ENCODE peak calls at places on chromosomes 11 and 22, in five cellular contexts. E, W, V, L and K are unnamed samples. For H3K4me1, the result is how much of the 10 kb centered on the place peaks cover.

GRCh38 chr11:48125866-48126265 is 90.7 kb upstream of the OR4B1 start:
- DNase-seq in W (no peak), E (no peak), L (no peak), V (no peak), K (no peak)

GRCh38 chr11:26675233-26675928 is 46.5 kb downstream of the SLC5A12 start:
- DNase-seq in V (no peak), W (no peak), L (no peak), E (no peak), K (no peak)

GRCh38 chr11:68090706-68091105 is 30.5 kb downstream of the CHKA start:
- DNase-seq in E (peak), V (no peak), L (peak), W (peak), K (no peak)

GRCh38 chr11:13354335-13354734 is 76.7 kb downstream of the BMAL1 start:
- DNase-seq in L (no peak), E (no peak), W (no peak), V (no peak), K (no peak)

GRCh38 chr22:36846271-36846670 is 14.5 kb upstream of the NCF4 start:
- DNase-seq in L (no peak), V (no peak), W (no peak), E (no peak), K (no peak)

GRCh38 chr22:23772315-23773246 is at the start of gene MMP11:
- DNase-seq in V (peak), E (peak), L (peak), W (no peak), K (peak)

GRCh38 chr11:128499613-128500213 is 87.6 kb downstream of the ETS1 start:
- DNase-seq in V (no peak), W (no peak), E (no peak), L (no peak), K (no peak)

GRCh38 chr11:134576721-134577171 is 164.7 kb upstream of the B3GAT1 start:
- DNase-seq in V (no peak), W (no peak), E (no peak), L (no peak), K (no peak)

GRCh38 chr11:45820211-45820857 is 15.4 kb downstream of the SLC35C1 start:
- DNase-seq in E (no peak), V (no peak), W (no peak), L (no peak), K (no peak)

GRCh38 chr11:15223318-15223717 is 108.6 kb downstream of the INSC start:
- DNase-seq in V (no peak), W (no peak), E (no peak), L (no peak), K (no peak)

GRCh38 chr11:117185739-117186430 is 7.3 kb downstream of the SIDT2 start:
- DNase-seq in V (no peak), W (no peak), E (peak), L (no peak), K (no peak)

GRCh38 chr11:120575461-120575860 is 63.9 kb downstream of the GRIK4 start:
- DNase-seq in W (no peak), V (no peak), L (no peak), E (no peak), K (no peak)

GRCh38 chr11:117381481-117381880 is 53.8 kb downstream of the CEP164 start:
- DNase-seq in L (no peak), V (no peak), W (no peak), E (no peak), K (no peak)

GRCh38 chr11:35523351-35523768 is 2.1 kb downstream of the PAMR1 start:
- DNase-seq in V (no peak), E (no peak), W (no peak), L (no peak), K (no peak)

GRCh38 chr11:38562562-38562961 is 1964.5 kb upstream of the RAG2 start:
- DNase-seq in L (no peak), W (no peak), E (no peak), V (no peak), K (no peak)

GRCh38 chr11:129313588-129314288 is 61.9 kb upstream of the BARX2 start:
- DNase-seq in E (no peak), L (no peak), W (no peak), V (no peak), K (no peak)

GRCh38 chr11:87778341-87778740 is 396.9 kb downstream of the RAB38 start:
- DNase-seq in W (no peak), L (no peak), E (no peak), V (no peak), K (no peak)

GRCh38 chr22:49915610-49916009 is 2.6 kb downstream of the ALG12 start:
- DNase-seq in E (no peak), W (no peak), L (no peak), V (no peak), K (no peak)

GRCh38 chr11:64306876-64307622 is 1.7 kb downstream of the ESRRA start:
- DNase-seq in W (no peak), E (no peak), V (no peak), L (no peak), K (no peak)

GRCh38 chr11:116073854-116074837 is 569.9 kb upstream of the CADM1 start:
- DNase-seq in V (peak), W (no peak), L (no peak), E (no peak), K (no peak)

GRCh38 chr11:69449320-69450063 is 32.0 kb upstream of the LINC01488 start:
- DNase-seq in L (no peak), W (no peak), E (peak), V (peak), K (peak)

GRCh38 chr22:24523873-24524272 is 28.7 kb downstream of the UPB1 start:
- DNase-seq in E (no peak), L (no peak), V (no peak), W (no peak), K (no peak)

GRCh38 chr22:18121436-18122253 is 11.0 kb downstream of the TUBA8 start:
- DNase-seq in L (no peak), W (no peak), V (no peak), E (no peak), K (no peak)

GRCh38 chr11:972812-973211 is 47.1 kb downstream of the AP2A2 start:
- DNase-seq in W (no peak), L (no peak), V (no peak), E (no peak), K (no peak)

GRCh38 chr22:38018938-38019827 is 34.8 kb upstream of the SOX10 start:
- DNase-seq in V (no peak), L (no peak), E (no peak), W (no peak), K (no peak)

GRCh38 chr11:72688929-72689328 is 14.7 kb upstream of the PDE2A start:
- DNase-seq in E (no peak), W (no peak), L (no peak), V (no peak), K (no peak)

GRCh38 chr11:76234704-76235232 is 28.5 kb upstream of the WNT11 start:
- DNase-seq in V (no peak), E (no peak), L (no peak), W (no peak), K (no peak)

GRCh38 chr11:125460275-125460674 is 35.8 kb downstream of the FEZ1 start:
- DNase-seq in L (no peak), E (no peak), W (no peak), V (no peak), K (no peak)

GRCh38 chr11:46273511-46274205 is 3.8 kb upstream of the CREB3L1 start:
- DNase-seq in V (no peak), W (no peak), L (no peak), E (no peak), K (no peak)

GRCh38 chr11:114321621-114322257 is 25.5 kb downstream of the NNMT start:
- DNase-seq in V (no peak), E (no peak), W (no peak), L (no peak), K (no peak)

GRCh38 chr22:47693606-47694005 is 931.2 kb downstream of the TBC1D22A start:
- DNase-seq in W (no peak), L (no peak), E (peak), V (no peak), K (no peak)

GRCh38 chr22:19554834-19555404 is 30.7 kb upstream of the CLDN5 start:
- DNase-seq in E (peak), L (no peak), W (no peak), V (no peak), K (no peak)

GRCh38 chr11:23205156-23205871 is 345.0 kb upstream of the CCDC179 start:
- DNase-seq in W (no peak), V (no peak), L (no peak), E (no peak), K (no peak)

GRCh38 chr22:40898850-40899357 is 37.0 kb upstream of the DNAJB7 start:
- DNase-seq in L (no peak), V (no peak), E (no peak), W (no peak), K (peak)

GRCh38 chr11:12901874-12902481 is 107.1 kb upstream of the RASSF10 start:
- DNase-seq in E (no peak), V (no peak), W (no peak), L (no peak), K (no peak)

GRCh38 chr22:42026705-42027104 is 28.1 kb downstream of the WBP2NL start:
- DNase-seq in E (no peak), V (no peak), L (no peak), W (no peak), K (no peak)

GRCh38 chr22:22698263-22698750 is 53.9 kb downstream of the GGTLC2 start:
- DNase-seq in W (no peak), E (no peak), L (no peak), V (no peak), K (no peak)
- H3K4me1 ChIP-seq in W (under half), E (under half), L (under half), V (under half), K (under half)

DNA sequence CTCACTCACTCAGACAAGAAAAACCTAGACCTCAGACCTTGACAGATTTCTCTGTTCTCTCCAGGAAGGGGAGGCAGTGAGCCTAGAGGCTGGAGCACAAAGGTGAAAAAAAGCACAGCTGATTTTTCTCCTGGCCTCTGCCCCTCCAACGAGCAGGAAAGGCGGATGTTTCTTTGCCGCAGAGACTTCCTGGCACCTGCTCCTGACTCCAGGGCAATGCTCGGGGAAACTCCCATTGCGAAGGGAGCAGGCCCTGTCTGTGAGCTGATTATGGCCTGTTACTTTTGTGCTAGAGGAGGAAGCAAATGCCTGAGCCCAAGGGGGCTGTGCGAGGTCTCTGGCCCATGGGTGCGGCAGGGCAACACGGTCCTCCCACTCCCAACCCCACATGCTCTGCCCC is 25.4 kb downstream of the MS4A10 start:
- DNase-seq in V (no peak), W (no peak), E (no peak), L (no peak), K (peak)
- H3K27ac ChIP-seq in V (no peak), W (no peak), E (no peak), L (no peak), K (no peak)

DNA sequence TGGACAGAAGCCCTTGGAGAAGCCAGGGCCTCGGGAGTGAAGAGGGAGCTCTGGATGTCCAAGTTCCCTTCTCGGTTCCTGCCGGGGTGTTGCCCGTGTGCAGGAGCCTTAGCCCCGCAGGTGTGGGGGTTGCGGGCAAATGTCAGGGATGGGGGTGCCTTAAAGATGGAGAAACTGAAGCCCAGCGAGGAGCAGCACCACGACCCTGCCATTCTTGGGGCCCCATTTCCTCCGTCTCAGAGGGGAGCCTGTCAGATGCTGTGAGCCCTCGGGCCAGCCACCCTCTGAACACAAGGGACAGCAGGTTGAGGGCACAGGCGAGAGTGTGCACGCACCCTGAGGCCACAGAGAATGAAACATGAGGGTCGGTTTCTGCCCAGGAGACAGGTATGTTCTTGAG is 6.3 kb downstream of the OSBPL5 start:
- DNase-seq in W (no peak), V (no peak), L (no peak), E (no peak), K (no peak)
- H3K4me1 ChIP-seq in W (half or more), V (half or more), L (under half), E (half or more), K (under half)

DNA sequence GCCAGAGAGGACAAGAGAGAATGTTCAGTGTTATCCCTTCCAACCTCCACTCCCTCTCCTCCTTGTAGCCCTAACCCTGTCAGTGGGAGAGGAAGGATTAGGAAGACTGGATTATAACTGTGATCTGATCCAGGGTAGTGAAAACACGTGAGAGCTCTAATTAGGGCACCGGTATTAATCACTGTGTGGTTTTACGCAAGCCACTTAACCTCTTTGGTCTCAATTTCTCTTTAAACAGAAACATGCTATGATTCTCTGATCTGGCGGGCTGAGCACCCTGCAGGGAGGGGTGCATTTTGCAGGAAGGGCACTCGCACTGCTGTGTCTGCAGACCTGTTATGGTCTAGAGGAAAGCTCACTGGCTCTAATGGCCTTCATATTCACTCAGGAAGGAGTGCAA is 11.5 kb downstream of the RPL27A start:
- DNase-seq in V (no peak), W (no peak), E (no peak), L (no peak), K (no peak)
- H3K27ac ChIP-seq in V (no peak), W (no peak), E (no peak), L (no peak), K (no peak)

GRCh38 chr11:118715245-118715807 is 35.9 kb upstream of the TREH start:
- DNase-seq in V (no peak), E (peak), W (no peak), L (no peak), K (no peak)
- H3K4me1 ChIP-seq in V (under half), E (under half), W (under half), L (under half), K (under half)

GRCh38 chr11:102295045-102295444 is 22.2 kb upstream of the BIRC3 start:
- DNase-seq in L (no peak), V (no peak), E (no peak), W (no peak), K (no peak)
- H3K27ac ChIP-seq in L (no peak), V (no peak), E (no peak), W (no peak), K (no peak)

GRCh38 chr11:96315476-96315875 is 27.5 kb downstream of the MAML2 start:
- DNase-seq in W (no peak), L (no peak), E (no peak), V (no peak), K (no peak)

GRCh38 chr11:96317985-96318384 is 25.0 kb downstream of the MAML2 start:
- DNase-seq in L (no peak), V (no peak), E (no peak), W (no peak), K (no peak)

GRCh38 chr11:96318399-96318798 is 24.6 kb downstream of the MAML2 start:
- DNase-seq in W (no peak), L (no peak), E (no peak), V (no peak), K (no peak)

GRCh38 chr11:96317576-96317975 is 25.4 kb downstream of the MAML2 start:
- DNase-seq in W (no peak), V (no peak), L (no peak), E (no peak), K (no peak)

DNA sequence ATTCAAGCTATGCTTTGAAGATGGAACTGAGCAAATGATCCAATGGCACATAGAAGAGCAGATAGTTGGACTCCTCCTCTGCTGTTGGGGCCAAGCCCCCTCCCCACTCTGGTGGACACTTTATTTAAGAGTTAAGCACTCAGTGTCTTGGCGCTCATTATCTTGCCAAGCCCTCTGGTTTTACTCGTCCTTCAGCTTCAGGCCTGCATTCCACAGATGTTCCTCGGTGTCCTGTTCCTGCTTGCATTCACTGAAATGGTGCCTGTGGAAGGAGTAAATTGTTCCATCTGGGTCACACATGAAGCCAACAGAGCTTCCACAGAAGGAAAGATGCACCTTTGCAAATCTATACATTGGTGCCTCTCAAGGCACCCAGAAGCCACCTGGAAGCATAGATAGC is 26.1 kb downstream of the MAML2 start:
- DNase-seq in E (no peak), V (no peak), L (no peak), W (no peak), K (no peak)
- H3K4me1 ChIP-seq in E (half or more), V (half or more), L (half or more), W (under half), K (under half)

GRCh38 chr11:130908061-130908460 is 8.2 kb downstream of the SNX19 start:
- DNase-seq in V (no peak), E (no peak), W (no peak), L (no peak), K (no peak)

GRCh38 chr11:130905512-130905911 is 10.8 kb downstream of the SNX19 start:
- DNase-seq in W (no peak), L (no peak), V (no peak), E (no peak), K (no peak)

GRCh38 chr11:130906616-130907015 is 9.7 kb downstream of the SNX19 start:
- DNase-seq in E (no peak), V (no peak), W (no peak), L (no peak), K (no peak)

GRCh38 chr11:130908770-130909625 is 7.3 kb downstream of the SNX19 start:
- DNase-seq in V (no peak), W (no peak), E (no peak), L (no peak), K (no peak)

DNA sequence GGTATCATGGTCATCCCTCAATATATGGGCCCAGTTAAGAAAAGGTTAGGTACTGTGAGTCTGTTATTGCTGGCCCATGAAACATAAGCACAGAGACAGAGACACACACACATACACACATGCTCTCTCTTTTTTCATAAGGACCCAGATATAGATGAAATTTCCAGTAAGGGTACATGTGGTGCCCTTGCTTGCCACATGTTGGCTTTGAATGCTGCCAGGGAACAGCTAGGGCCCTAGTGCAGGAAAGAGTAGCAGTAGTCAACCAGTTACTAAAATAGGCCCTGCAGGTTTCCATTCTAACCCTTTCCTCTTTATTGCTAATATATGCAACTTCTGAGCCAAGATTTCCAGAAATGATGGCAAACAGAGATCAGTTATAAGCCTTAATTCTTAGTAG is 9.1 kb downstream of the SNX19 start:
- DNase-seq in E (no peak), W (no peak), V (no peak), L (no peak), K (no peak)
- H3K27ac ChIP-seq in E (no peak), W (no peak), V (no peak), L (no peak), K (no peak)

DNA sequence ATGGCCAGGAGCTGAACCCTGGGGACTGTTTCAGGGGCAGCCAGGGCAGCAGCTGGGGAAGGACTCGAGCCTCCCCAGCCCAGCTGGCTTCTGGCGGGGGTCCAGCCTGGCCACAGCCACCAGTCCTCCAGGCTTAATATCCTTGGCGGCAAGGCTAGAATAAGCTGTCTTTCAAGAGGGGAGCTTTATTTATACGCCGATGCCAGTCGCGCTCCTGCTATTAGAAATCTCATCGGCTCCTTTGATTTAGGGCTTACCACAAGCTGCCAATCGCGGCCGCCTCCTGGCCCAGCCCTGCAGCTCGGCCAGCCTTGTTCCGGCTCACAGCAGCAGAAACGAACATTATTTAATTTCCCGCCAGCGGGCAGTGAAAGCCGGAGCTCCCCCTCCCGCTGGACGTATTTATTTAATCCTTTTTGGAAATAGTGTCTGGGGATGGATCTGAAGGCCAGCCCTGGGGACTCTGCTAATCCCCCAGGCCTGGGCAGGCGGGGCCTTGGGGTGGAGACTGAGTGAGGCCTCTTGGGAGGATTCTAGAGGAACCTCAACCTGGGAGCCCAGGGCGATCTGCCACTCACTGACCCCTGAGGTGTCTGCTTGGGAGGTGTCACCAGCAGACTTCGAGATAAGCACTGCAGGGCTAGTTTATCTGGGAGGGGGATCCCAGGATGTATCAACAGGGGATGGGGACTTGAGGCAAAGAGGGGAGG is 363.1 kb downstream of the MN1 start:
- DNase-seq in E (no peak), L (no peak), W (no peak), V (no peak), K (peak)
- H3K4me1 ChIP-seq in E (under half), L (under half), W (under half), V (under half), K (half or more)